ENCODE peak calls at places on chromosomes 3 and 15, in ten cellular contexts. S is AG09319; R is RWPE1; W is fibroblast of lung; X is bronchial epithelial cell; Z is T follicular helper cell; I is activated CD4-positive, CD25-positive, alpha-beta regulatory T cell treated with anti-CD3 and anti-CD28 coated beads, Interleukin-2, amount 50 U/mL, for 72 hours; G is C1 segment of cervical spinal cord; M is HuH-7; T is NCI-H226. C is an unnamed sample.

GRCh38 chr15:58934521-58934920 is 1.0 kb upstream of the SLTM start:
- DNase-seq in I (no peak), W (no peak), S (no peak), M (no peak), R (peak; percentile 42), T (peak; percentile 35), X (peak; percentile 59), Z (no peak), G (no peak), C (no peak)

GRCh38 chr15:85458764-85459163 is 78.4 kb downstream of the AKAP13 start:
- DNase-seq in R (peak; percentile 50), S (no peak), W (no peak), T (no peak), G (no peak), M (no peak), I (no peak), X (peak; percentile 90), Z (no peak), C (peak; percentile 77)

GRCh38 chr3:143016321-143016972 is 15.1 kb downstream of the U2SURP start:
- DNase-seq in R (peak; percentile 11), S (no peak), I (no peak), X (peak; percentile 48), Z (no peak), W (no peak), G (no peak), T (no peak), M (no peak), C (no peak)

GRCh38 chr3:47515864-47516319 is 2.4 kb upstream of the ELP6 start:
- DNase-seq in T (no peak), W (no peak), R (no peak), X (no peak), M (no peak), I (no peak), G (no peak), Z (no peak), S (no peak), C (no peak)

GRCh38 chr15:69757186-69757585 is 304.6 kb downstream of the RPLP1 start:
- DNase-seq in R (peak; percentile 20), X (peak; percentile 10), M (no peak), W (no peak), I (peak; percentile 61), Z (no peak), T (peak; percentile 24), G (no peak), S (no peak), C (no peak)

GRCh38 chr15:90184786-90185704 is 16.1 kb upstream of the SEMA4B start:
- DNase-seq in T (peak; percentile 40), I (peak; percentile 57), S (no peak), M (peak; percentile 91), Z (peak; percentile 50), X (peak; percentile 18), W (peak; percentile 38), G (peak; percentile 67), R (peak; percentile 78), C (no peak)

GRCh38 chr3:46466273-46466672 is 1.6 kb upstream of the LTF start:
- DNase-seq in X (no peak), W (no peak), M (no peak), T (peak; percentile 54), I (no peak), S (no peak), G (no peak), Z (no peak), R (no peak), C (no peak)

GRCh38 chr3:102074951-102075350 is 225.6 kb downstream of the NFKBIZ start:
- DNase-seq in M (no peak), Z (no peak), X (no peak), T (no peak), G (no peak), S (no peak), I (no peak), W (peak; percentile 82), R (no peak), C (no peak)

GRCh38 chr3:39479701-39480414 is 12.4 kb downstream of the MOBP start:
- DNase-seq in R (no peak), Z (no peak), G (no peak), S (no peak), W (no peak), I (no peak), X (no peak), T (no peak), M (no peak), C (no peak)

GRCh38 chr3:141998674-141999290 is 122.3 kb downstream of the ATP1B3 start:
- DNase-seq in G (no peak), I (no peak), S (no peak), W (peak; percentile 53), M (no peak), R (peak; percentile 26), X (peak; percentile 32), T (peak; percentile 4), Z (no peak), C (no peak)

GRCh38 chr3:118628704-118629341 is 405.8 kb downstream of the IGSF11 start:
- DNase-seq in R (peak; percentile 69), G (peak; percentile 48), T (no peak), M (peak; percentile 68), S (peak; percentile 4), W (peak; percentile 76), X (peak; percentile 77), I (no peak), Z (no peak), C (peak; percentile 21)

GRCh38 chr3:11850003-11850402 is 3.3 kb upstream of the TAMM41 start:
- DNase-seq in X (no peak), T (no peak), S (no peak), I (no peak), Z (no peak), W (no peak), G (no peak), R (no peak), M (no peak), C (no peak)

GRCh38 chr15:70259030-70259424 is 161.3 kb upstream of the TLE3 start:
- DNase-seq in X (peak; percentile 29), T (no peak), W (peak; percentile 66), I (peak; percentile 45), S (no peak), Z (peak; percentile 56), M (no peak), G (no peak), R (no peak), C (no peak)

GRCh38 chr15:28960979-28961378 is 75.2 kb downstream of the APBA2 start:
- DNase-seq in G (no peak), I (no peak), W (peak; percentile 70), S (no peak), X (peak; percentile 81), Z (no peak), R (peak; percentile 82), T (peak; percentile 65), M (no peak), C (peak; percentile 86)

GRCh38 chr3:12828751-12829150 is 12.6 kb downstream of the RPL32 start:
- DNase-seq in Z (no peak), G (no peak), T (no peak), I (no peak), R (no peak), W (no peak), X (peak; percentile 91), M (no peak), S (no peak), C (no peak)

GRCh38 chr15:66287461-66288055 is 5.8 kb upstream of the DIS3L start:
- DNase-seq in T (no peak), R (peak; percentile 26), W (peak; percentile 50), S (no peak), M (peak; percentile 35), X (peak; percentile 17), I (no peak), G (no peak), Z (no peak), C (no peak)

GRCh38 chr3:124584552-124585391 is 145.5 kb upstream of the UMPS start:
- DNase-seq in G (peak; percentile 36), S (no peak), W (peak; percentile 30), Z (peak; percentile 3), T (no peak), I (peak; percentile 42), X (peak; percentile 35), M (peak; percentile 92), R (peak; percentile 57), C (no peak)

GRCh38 chr3:127423856-127424765 is 136.3 kb upstream of the PRR20G start:
- DNase-seq in R (no peak), I (no peak), S (no peak), G (no peak), X (no peak), M (no peak), W (no peak), T (no peak), Z (no peak), C (no peak)

GRCh38 chr3:128060473-128061381 is 8.5 kb downstream of the SEC61A1 start:
- DNase-seq in R (peak; percentile 64), M (no peak), W (peak; percentile 95), G (no peak), Z (no peak), T (no peak), X (peak; percentile 87), S (peak; percentile 92), I (no peak), C (peak; percentile 98)

GRCh38 chr15:41870689-41871081 is 23.2 kb downstream of the SPTBN5 start:
- DNase-seq in X (peak; percentile 94), R (peak; percentile 79), S (no peak), Z (peak; percentile 44), I (no peak), T (no peak), W (peak; percentile 80), M (no peak), G (no peak), C (peak; percentile 96)

GRCh38 chr15:52436971-52437370 is 91.7 kb downstream of the MYO5A start:
- DNase-seq in W (peak; percentile 7), S (no peak), M (no peak), T (peak; percentile 43), R (no peak), X (peak; percentile 44), G (no peak), I (no peak), Z (no peak), C (no peak)

GRCh38 chr3:136772709-136773108 is 20.5 kb upstream of the STAG1 start:
- DNase-seq in G (no peak), R (peak; percentile 60), T (peak; percentile 48), S (no peak), W (peak; percentile 11), Z (no peak), M (no peak), I (no peak), X (peak; percentile 68), C (peak; percentile 49)

GRCh38 chr15:70504988-70505387 is 258.4 kb downstream of the UACA start:
- DNase-seq in W (no peak), T (no peak), Z (no peak), M (no peak), I (no peak), G (no peak), X (no peak), R (no peak), S (no peak), C (no peak)

GRCh38 chr15:33028495-33028894 is 166.0 kb downstream of the FMN1 start:
- DNase-seq in X (no peak), G (no peak), T (no peak), R (no peak), S (no peak), Z (no peak), I (no peak), W (peak; percentile 29), M (no peak), C (no peak)

GRCh38 chr15:64761156-64761555 is 14.2 kb downstream of the RBPMS2 start:
- DNase-seq in W (no peak), S (no peak), I (no peak), Z (no peak), T (no peak), M (no peak), X (no peak), G (no peak), R (no peak), C (no peak)

GRCh38 chr3:25655659-25656058 is 9.0 kb downstream of the TOP2B start:
- DNase-seq in R (no peak), T (no peak), G (no peak), S (no peak), M (no peak), Z (no peak), I (no peak), W (no peak), X (no peak), C (no peak)

GRCh38 chr3:116474356-116475200 is 29.3 kb upstream of the LSAMP start:
- DNase-seq in M (no peak), G (no peak), Z (no peak), I (no peak), W (no peak), T (no peak), X (no peak), S (no peak), R (no peak), C (no peak)

GRCh38 chr3:171396048-171396447 is 64.2 kb downstream of the TNIK start:
- DNase-seq in G (no peak), W (peak; percentile 39), T (peak; percentile 38), R (no peak), Z (no peak), X (no peak), I (no peak), S (no peak), M (no peak), C (no peak)